ENCODE peak calls at places on chromosomes 12 and 14, in ten cellular contexts. W is coronary artery; I is left lung; S is A549; O is CD8-positive, alpha-beta memory T cell; Q is upper lobe of right lung; C is dorsolateral prefrontal cortex; T is aorta; Z is CD8-positive, alpha-beta T cell; D is SK-N-SH. J is an unnamed sample.

GRCh38 chr12:3171195-3171591 is 94.0 kb downstream of the TSPAN9 start:
- DNase-seq in D (no peak), Q (no peak), T (no peak), I (no peak), S (peak; percentile 26), W (no peak), O (no peak), Z (no peak), C (no peak), J (no peak)

GRCh38 chr14:94342334-94342934 is 19.3 kb upstream of the SERPINA6 start:
- DNase-seq in Q (peak; percentile 78), O (no peak), S (peak; percentile 90), D (peak; percentile 19), T (peak; percentile 94), C (peak; percentile 57), Z (no peak), W (no peak), I (no peak), J (peak; percentile 99)

GRCh38 chr12:39127401-39127800 is 222.0 kb upstream of the CPNE8 start:
- DNase-seq in W (no peak), T (no peak), O (no peak), I (no peak), S (peak; percentile 75), Z (no peak), C (no peak), Q (no peak), D (no peak), J (peak; percentile 16)

GRCh38 chr14:52333108-52333507 is 19.0 kb downstream of the PTGER2 start:
- DNase-seq in W (no peak), Q (no peak), Z (no peak), I (no peak), O (no peak), D (no peak), C (no peak), T (no peak), S (no peak), J (no peak)

GRCh38 chr14:66008631-66009030 is 477.5 kb upstream of the CCDC196 start:
- DNase-seq in Z (no peak), I (no peak), C (no peak), Q (no peak), D (no peak), O (no peak), T (no peak), W (no peak), S (no peak), J (no peak)

GRCh38 chr12:99619389-99620158 is 28.0 kb upstream of the GARIN6 start:
- DNase-seq in I (no peak), D (peak; percentile 22), T (no peak), Z (no peak), Q (no peak), O (no peak), C (no peak), S (peak; percentile 31), W (no peak), J (no peak)

GRCh38 chr14:96081224-96081623 is 42.1 kb downstream of the C14orf132 start:
- DNase-seq in Q (no peak), C (no peak), Z (no peak), O (no peak), D (no peak), W (no peak), S (no peak), T (no peak), I (no peak), J (no peak)

GRCh38 chr14:22518073-22518472 is 71.0 kb downstream of the DAD1 start:
- DNase-seq in O (no peak), I (no peak), Q (no peak), C (no peak), Z (no peak), T (no peak), W (no peak), D (no peak), S (no peak), J (no peak)

GRCh38 chr12:97464241-97465011 is 1.8 kb downstream of the RMST start:
- DNase-seq in C (no peak), O (no peak), S (no peak), Q (no peak), D (no peak), Z (no peak), I (no peak), W (no peak), T (no peak), J (no peak)

GRCh38 chr12:96986883-96987523 is 79.9 kb downstream of the NEDD1 start:
- DNase-seq in T (no peak), O (no peak), W (no peak), S (peak; percentile 51), Z (no peak), Q (no peak), D (peak; percentile 64), C (no peak), I (no peak), J (no peak)

DNA sequence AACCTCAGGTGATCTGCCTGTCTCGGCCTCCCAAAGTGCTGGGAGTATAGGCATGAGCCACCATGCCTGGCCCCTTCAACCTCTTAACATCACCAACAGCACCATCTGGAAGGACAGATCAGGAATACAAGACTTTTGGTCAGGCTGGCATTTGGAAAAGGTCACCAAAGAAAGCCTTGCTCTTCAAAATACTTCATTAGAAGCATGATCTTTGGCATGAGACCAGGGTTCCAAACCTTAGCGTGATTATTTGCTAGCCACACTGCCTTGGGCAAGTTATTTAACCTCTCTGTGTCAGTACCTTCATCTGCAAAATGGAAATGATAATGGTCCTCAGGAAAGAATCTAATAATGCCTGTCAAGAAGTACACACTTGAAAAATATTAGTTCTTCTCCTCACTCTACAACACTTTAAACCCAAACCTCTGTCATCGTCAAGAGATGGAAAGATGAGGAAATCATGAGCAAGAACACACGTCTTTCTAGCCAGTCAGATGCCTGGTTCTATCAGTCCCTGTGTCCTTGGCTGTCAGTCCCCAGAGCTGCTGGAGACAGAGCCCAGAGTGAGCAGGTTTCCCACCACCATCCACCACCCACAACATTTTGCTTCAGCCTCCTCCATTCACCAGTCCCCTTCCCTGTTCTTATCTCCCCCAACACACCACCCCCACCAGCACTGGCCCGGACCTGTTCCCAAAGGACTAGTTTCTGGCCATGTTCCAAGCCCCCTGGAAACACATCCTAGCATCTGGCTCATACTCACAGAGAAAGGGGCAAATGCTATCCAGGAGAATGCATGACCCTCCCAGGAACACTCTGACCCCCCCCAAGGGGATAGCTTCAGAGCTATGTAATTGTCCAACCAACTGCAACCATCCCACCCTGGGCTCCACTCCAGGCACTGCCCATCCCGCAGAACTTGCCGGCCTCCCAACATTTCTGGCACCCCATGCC is 2.0 kb downstream of the ADCY6 start:
- DNase-seq in I (no peak), O (no peak), S (no peak), T (peak; percentile 66), C (no peak), Z (no peak), W (no peak), D (peak; percentile 66), Q (no peak), J (no peak)
- H3K27ac ChIP-seq in I (no peak overlapping the region), O (no peak overlapping the region), S (no peak overlapping the region), T (peak overlapping the region; percentile 88), C (no peak overlapping the region), Z (no peak overlapping the region), W (peak overlapping the region; percentile 96), D (no peak overlapping the region), Q (no peak overlapping the region), J (no peak overlapping the region)

GRCh38 chr14:32224731-32225377 is 21.8 kb upstream of the RNU6-8 start:
- DNase-seq in O (no peak), D (peak; percentile 80), Q (no peak), S (peak; percentile 52), C (peak; percentile 33), Z (no peak), W (no peak), T (peak; percentile 52), I (no peak), J (no peak)
- H3K27ac ChIP-seq in O (no peak overlapping the region), D (peak overlapping the region; percentile 96), Q (peak overlapping the region; percentile 61), S (peak overlapping the region; percentile 52), C (peak overlapping the region; percentile 31), Z (no peak overlapping the region), W (peak overlapping the region; percentile 63), T (no peak overlapping the region), I (no peak overlapping the region), J (no peak overlapping the region)

DNA sequence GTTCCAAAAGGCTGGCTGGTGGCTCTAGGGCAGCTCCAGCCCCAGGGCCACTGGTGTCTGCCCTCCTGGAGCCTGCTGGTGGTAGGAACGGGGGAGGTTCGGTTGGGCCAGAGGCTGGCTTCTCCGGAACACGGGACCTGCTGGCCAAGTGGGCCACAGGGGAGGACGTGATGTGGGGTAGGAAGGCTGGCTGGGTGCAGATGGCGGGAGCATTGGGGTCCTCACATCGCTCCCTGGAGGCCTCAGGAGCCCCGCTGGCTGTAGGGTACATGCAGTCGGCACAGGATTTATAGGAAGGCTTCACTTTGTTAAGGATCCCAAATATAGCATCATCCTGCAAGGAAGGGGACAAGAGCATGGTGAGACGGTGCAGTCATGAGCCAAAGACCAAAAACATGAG is 57.6 kb upstream of the CORO1C start:
- DNase-seq in T (no peak), W (no peak), Z (no peak), Q (no peak), I (peak; percentile 38), O (no peak), C (no peak), D (no peak), S (no peak), J (no peak)
- H3K27ac ChIP-seq in T (no peak overlapping the region), W (peak overlapping the region; percentile 69), Z (no peak overlapping the region), Q (no peak overlapping the region), I (no peak overlapping the region), O (no peak overlapping the region), C (no peak overlapping the region), D (no peak overlapping the region), S (no peak overlapping the region), J (no peak overlapping the region)

GRCh38 chr12:13538136-13538535 is 341.6 kb downstream of the EMP1 start:
- DNase-seq in Z (no peak), W (no peak), D (no peak), S (no peak), Q (no peak), I (no peak), C (no peak), O (no peak), T (no peak), J (no peak)

GRCh38 chr12:13534645-13535398 is 338.3 kb downstream of the EMP1 start:
- DNase-seq in O (no peak), T (peak; percentile 68), D (peak; percentile 39), Q (peak; percentile 72), W (no peak), Z (no peak), C (peak; percentile 82), S (peak; percentile 60), I (peak; percentile 41), J (no peak)

GRCh38 chr12:13537623-13538022 is 341.1 kb downstream of the EMP1 start:
- DNase-seq in Q (no peak), D (no peak), O (no peak), W (no peak), T (no peak), I (no peak), S (no peak), Z (no peak), C (no peak), J (no peak)

GRCh38 chr12:13536219-13536910 is 339.8 kb downstream of the EMP1 start:
- DNase-seq in S (no peak), Q (no peak), Z (no peak), T (no peak), I (no peak), D (no peak), O (no peak), W (no peak), C (no peak), J (no peak)

DNA sequence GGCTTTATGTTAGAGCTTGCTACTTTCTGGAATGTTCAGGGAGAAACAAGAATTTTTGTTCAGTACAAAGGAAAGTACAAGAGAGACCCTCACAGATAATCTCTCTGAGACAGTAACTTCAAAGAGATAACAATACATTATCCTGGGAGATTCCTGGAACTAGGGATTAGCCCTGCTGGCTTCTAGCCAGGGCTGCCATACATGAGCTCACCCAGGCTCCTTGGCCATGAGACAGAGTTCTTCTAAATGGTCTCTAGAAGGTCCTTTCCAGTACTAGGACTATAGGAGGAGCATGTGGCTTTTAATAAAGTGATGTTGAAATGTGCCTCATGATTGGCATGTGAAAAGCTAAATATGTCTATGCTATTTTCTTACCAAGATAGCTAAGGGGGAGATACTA is 342.5 kb downstream of the EMP1 start:
- DNase-seq in S (no peak), Q (no peak), O (no peak), Z (no peak), C (no peak), I (no peak), T (no peak), W (no peak), D (no peak), J (no peak)
- H3K27ac ChIP-seq in S (no peak overlapping the region), Q (no peak overlapping the region), O (no peak overlapping the region), Z (no peak overlapping the region), C (no peak overlapping the region), I (no peak overlapping the region), T (no peak overlapping the region), W (no peak overlapping the region), D (no peak overlapping the region), J (no peak overlapping the region)

J was measured in epithelial cell of prostate.